ENCODE peak calls at places on chromosomes 2 and 18, in eight cellular contexts. I, A, D, C, P, Y, B and E are unnamed samples.
A peak's percentile ranks its signal among the peaks of the same experiment; 100 is the strongest.

GRCh38 chr2:207227062-207227748 is 61.5 kb upstream of the KLF7 start:
- DNase-seq in A (peak; percentile 10), P (peak; percentile 72), B (peak; percentile 39), Y (no peak), I (peak; percentile 7), C (no peak), D (peak; percentile 96), E (no peak)

GRCh38 chr2:237874585-237875161 is 15.2 kb downstream of the RAMP1 start:
- DNase-seq in B (peak; percentile 76), A (no peak), C (no peak), I (no peak), Y (no peak), P (peak; percentile 63), D (no peak), E (no peak)

GRCh38 chr2:238900511-238900910 is 52.6 kb downstream of the TWIST2 start:
- DNase-seq in D (no peak), I (no peak), P (no peak), Y (no peak), C (no peak), B (peak; percentile 18), A (no peak), E (no peak)

GRCh38 chr2:219072741-219073140 is 12.0 kb upstream of the IHH start:
- DNase-seq in Y (no peak), C (no peak), P (no peak), A (no peak), I (no peak), D (no peak), B (no peak), E (no peak)

GRCh38 chr2:192197387-192197786 is 2.7 kb upstream of the TMEFF2 start:
- DNase-seq in P (no peak), C (no peak), B (no peak), Y (no peak), A (no peak), D (no peak), I (no peak), E (no peak)

GRCh38 chr2:160977376-160977775 is 182.9 kb upstream of the TANK start:
- DNase-seq in Y (no peak), B (no peak), P (no peak), D (no peak), C (no peak), I (no peak), A (no peak), E (no peak)

GRCh38 chr18:7117390-7118355 is at the start of gene LAMA1:
- DNase-seq in A (no peak), I (no peak), Y (no peak), D (peak; percentile 94), P (peak; percentile 84), B (peak; percentile 10), C (no peak), E (no peak)

GRCh38 chr2:66962625-66963207 is 434.4 kb upstream of the ETAA1 start:
- DNase-seq in C (no peak), P (no peak), A (peak; percentile 29), D (peak; percentile 47), I (no peak), B (no peak), Y (no peak), E (no peak)

GRCh38 chr18:9869713-9870430 is 15.9 kb upstream of the TXNDC2 start:
- DNase-seq in Y (no peak), P (no peak), C (no peak), A (peak; percentile 28), D (peak; percentile 56), B (peak; percentile 64), I (peak; percentile 59), E (no peak)

GRCh38 chr18:11728247-11728646 is 39.2 kb downstream of the GNAL start:
- DNase-seq in A (no peak), C (no peak), B (no peak), Y (no peak), D (peak; percentile 79), I (no peak), P (no peak), E (peak; percentile 16)

GRCh38 chr18:59696311-59697235 is 650 bp downstream of the CCBE1 start:
- DNase-seq in D (peak; percentile 88), P (no peak), Y (no peak), B (peak; percentile 59), C (no peak), A (peak; percentile 10), I (no peak), E (no peak)

GRCh38 chr18:10290244-10291240 is 163.9 kb upstream of the APCDD1 start:
- DNase-seq in A (no peak), P (no peak), D (no peak), Y (no peak), B (peak; percentile 21), C (no peak), I (no peak), E (no peak)

GRCh38 chr2:229096667-229097066 is 174.4 kb downstream of the PID1 start:
- DNase-seq in P (no peak), D (no peak), I (no peak), C (no peak), B (no peak), A (no peak), Y (no peak), E (no peak)

GRCh38 chr2:12176621-12177020 is 430.2 kb downstream of the LPIN1 start:
- DNase-seq in C (no peak), I (no peak), D (no peak), P (no peak), B (no peak), Y (no peak), A (no peak), E (no peak)

GRCh38 chr2:68319397-68320117 is at the start of gene CNRIP1:
- DNase-seq in B (peak; percentile 83), D (peak; percentile 81), C (peak; percentile 71), I (peak; percentile 40), A (peak; percentile 46), Y (no peak), P (peak; percentile 90), E (no peak)

GRCh38 chr2:181372656-181373055 is 84.5 kb upstream of the ITGA4 start:
- DNase-seq in I (no peak), C (no peak), Y (no peak), P (no peak), B (no peak), A (no peak), D (no peak), E (no peak)

GRCh38 chr2:181376999-181377398 is 80.2 kb upstream of the ITGA4 start:
- DNase-seq in C (no peak), B (no peak), A (no peak), D (no peak), I (no peak), P (no peak), Y (no peak), E (no peak)

GRCh38 chr2:181376442-181376841 is 80.7 kb upstream of the ITGA4 start:
- DNase-seq in P (no peak), A (peak; percentile 14), B (no peak), C (no peak), I (no peak), D (no peak), Y (no peak), E (no peak)

GRCh38 chr2:181371782-181372292 is 85.3 kb upstream of the ITGA4 start:
- DNase-seq in I (peak; percentile 2), B (peak; percentile 57), C (no peak), A (no peak), D (no peak), P (no peak), Y (no peak), E (no peak)

DNA sequence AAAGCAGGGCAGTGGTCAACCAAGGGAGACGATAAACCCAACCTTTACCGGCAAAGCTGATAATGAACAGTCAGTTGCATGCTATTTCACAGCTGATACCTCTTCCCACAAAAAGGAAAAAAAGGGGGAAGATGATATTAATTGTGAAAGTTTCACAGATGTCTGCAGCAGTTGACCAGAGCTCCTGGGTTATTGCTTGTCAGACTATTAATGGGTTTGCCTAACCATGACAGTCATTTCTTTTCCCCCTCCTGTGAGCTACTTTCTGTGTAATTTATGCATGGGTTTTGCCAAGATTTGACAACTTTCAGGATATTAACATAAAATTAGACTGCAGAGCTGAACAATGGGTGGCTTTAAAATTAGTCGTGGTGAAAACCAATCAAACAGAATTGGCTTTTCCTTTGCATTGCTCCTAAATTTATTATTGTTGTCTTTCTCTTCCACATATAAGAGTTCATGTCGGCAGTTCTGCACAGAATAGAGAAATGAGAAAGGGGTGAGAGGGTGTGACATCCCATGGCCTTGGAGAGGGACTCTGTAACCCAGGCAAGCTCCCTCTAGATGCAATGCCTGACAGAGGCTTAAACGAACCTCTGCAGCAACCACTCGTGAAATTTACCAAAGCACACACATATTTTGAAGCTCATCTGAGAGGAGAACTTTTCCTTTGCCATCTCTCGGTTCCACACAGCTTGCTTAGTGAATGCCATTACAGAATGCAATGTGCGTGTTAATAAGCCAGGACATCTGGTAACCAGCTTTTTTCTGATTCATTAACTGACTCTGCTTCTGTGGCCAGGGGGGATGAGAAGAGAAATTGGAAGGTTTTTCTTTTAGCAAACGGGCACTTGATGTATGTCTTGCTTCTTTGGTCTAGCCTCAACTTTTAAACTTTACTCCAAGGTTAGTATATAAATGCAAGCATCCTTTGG is 82.2 kb upstream of the ITGA4 start:
- DNase-seq in I (no peak), P (no peak), B (no peak), D (no peak), C (no peak), A (no peak), Y (no peak), E (no peak)
- H3K4me3 ChIP-seq in I (no peak overlapping the region), P (no peak overlapping the region), B (no peak overlapping the region), D (no peak overlapping the region), C (no peak overlapping the region), A (no peak overlapping the region), Y (no peak overlapping the region), E (no peak overlapping the region)

DNA sequence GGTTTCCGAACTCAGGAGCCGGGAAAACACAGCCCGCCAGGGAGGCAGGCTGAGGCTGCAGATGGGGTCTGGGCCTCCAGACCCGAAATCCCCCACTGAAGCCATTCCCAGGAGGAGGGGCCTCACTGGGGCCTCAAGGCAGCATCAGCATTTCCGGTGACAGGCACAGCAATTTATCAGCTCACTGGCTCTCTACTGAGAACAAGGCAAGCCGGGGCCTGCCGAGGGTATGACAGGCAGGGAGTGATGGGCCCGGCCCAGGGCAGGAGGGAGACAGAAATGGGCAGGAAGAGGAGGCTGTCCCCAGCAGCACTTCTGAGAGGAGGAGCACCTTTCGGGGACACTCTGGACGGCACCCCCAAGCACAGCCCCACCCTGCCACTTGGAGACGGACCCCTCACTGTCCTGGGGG is 12.5 kb downstream of the SDC1 start:
- DNase-seq in I (no peak), Y (no peak), B (peak; percentile 51), A (no peak), D (peak; percentile 62), C (no peak), P (peak; percentile 80), E (no peak)
- H3K4me3 ChIP-seq in I (no peak overlapping the region), Y (no peak overlapping the region), B (no peak overlapping the region), A (no peak overlapping the region), D (no peak overlapping the region), C (no peak overlapping the region), P (no peak overlapping the region), E (no peak overlapping the region)

GRCh38 chr2:44713170-44713569 is 228.3 kb upstream of the SIX3 start:
- DNase-seq in A (peak; percentile 25), Y (no peak), I (no peak), D (no peak), C (no peak), B (no peak), P (no peak), E (no peak)
- H3K4me3 ChIP-seq in A (no peak overlapping the region), Y (no peak overlapping the region), I (no peak overlapping the region), D (no peak overlapping the region), C (no peak overlapping the region), B (no peak overlapping the region), P (no peak overlapping the region), E (no peak overlapping the region)

DNA sequence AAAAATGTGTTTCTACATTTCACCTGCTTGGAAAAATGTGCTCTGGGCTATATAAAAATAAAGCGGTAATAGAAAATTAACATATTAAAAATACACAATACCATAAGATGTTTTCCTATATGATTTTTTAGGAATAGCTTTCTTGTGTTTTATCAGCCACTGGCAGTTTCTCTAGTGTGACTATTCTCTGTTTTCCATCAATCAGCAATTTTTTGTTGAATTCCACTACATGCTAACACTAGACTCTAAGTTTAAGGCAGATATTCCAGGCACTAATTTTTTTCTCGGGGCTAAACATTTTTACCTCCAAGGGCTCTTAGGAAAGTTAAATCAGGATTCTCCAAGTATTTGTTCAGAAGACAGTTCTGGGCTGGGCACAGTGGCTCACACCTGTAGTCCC is 140.5 kb downstream of the SPHKAP start:
- DNase-seq in D (no peak), Y (no peak), C (no peak), A (no peak), I (no peak), P (no peak), B (no peak), E (no peak)
- H3K4me3 ChIP-seq in D (no peak overlapping the region), Y (no peak overlapping the region), C (no peak overlapping the region), A (no peak overlapping the region), I (no peak overlapping the region), P (no peak overlapping the region), B (no peak overlapping the region), E (no peak overlapping the region)